ENCODE peak calls at places on chromosome 7, in seven cellular contexts. S is hepatocyte; I is brain microvascular endothelial cell; N is AG04449; D is NCI-H1092; A is epithelial cell of prostate; J is T-helper 2 cell treated with Interferon-gamma antibody and Interleukin-4, amounts not matched to agents 5 μg/mL and 100 μg/mL, for 36 hours. F is an unnamed sample.

GRCh38 chr7:2004841-2005351 is 227.8 kb downstream of the MAD1L1 start:
- DNase-seq in S (no peak), I (no peak), N (no peak), D (no peak), A (no peak), J (no peak), F (no peak)

GRCh38 chr7:23469150-23469960 is 936 bp downstream of the IGF2BP3 start:
- DNase-seq in S (peak; percentile 68), I (no peak), N (no peak), D (peak; percentile 30), A (no peak), J (peak; percentile 50), F (no peak)

GRCh38 chr7:111071556-111071955 is 19.4 kb upstream of the LRRN3 start:
- DNase-seq in S (no peak), I (no peak), N (no peak), D (no peak), A (no peak), J (no peak), F (no peak)

GRCh38 chr7:94043299-94043698 is 39.1 kb upstream of the BET1 start:
- DNase-seq in S (no peak), I (peak; percentile 21), N (no peak), D (no peak), A (peak; percentile 24), J (no peak), F (no peak)

GRCh38 chr7:123355576-123356195 is 155.9 kb upstream of the SLC13A1 start:
- DNase-seq in S (peak; percentile 10), I (peak; percentile 46), N (no peak), D (no peak), A (no peak), J (no peak), F (no peak)

GRCh38 chr7:1292972-1293830 is 60.5 kb downstream of the UNCX start:
- DNase-seq in S (no peak), I (no peak), N (no peak), D (no peak), A (no peak), J (no peak), F (no peak)

GRCh38 chr7:55075464-55075971 is 56.7 kb downstream of the EGFR start:
- DNase-seq in S (no peak), I (no peak), N (no peak), D (no peak), A (no peak), J (no peak), F (no peak)

GRCh38 chr7:27129729-27130539 is 623 bp downstream of the HOXA4 start:
- DNase-seq in S (peak; percentile 53), I (no peak), N (no peak), D (peak; percentile 62), A (no peak), J (no peak), F (no peak)

GRCh38 chr7:26198133-26198780 is 2.3 kb downstream of the HNRNPA2B1 start:
- DNase-seq in S (peak; percentile 47), I (no peak), N (no peak), D (no peak), A (no peak), J (no peak), F (no peak)

GRCh38 chr7:50332241-50333176 is 28.0 kb downstream of the IKZF1 start:
- DNase-seq in S (no peak), I (no peak), N (no peak), D (no peak), A (no peak), J (no peak), F (no peak)

GRCh38 chr7:91892821-91893340 is 12.4 kb upstream of the MTERF1 start:
- DNase-seq in S (peak; percentile 11), I (peak; percentile 52), N (no peak), D (no peak), A (peak; percentile 8), J (no peak), F (no peak)